ENCODE peak calls at places on chromosomes 13 and 19, in ten cellular contexts. G is HTR-8/SVneo; I is neural crest cell; C is GM13977; F is kidney glomerular epithelial cell; O is activated T-helper 1 cell treated with anti-CD3 and anti-CD28 coated beads, Interleukin-2, amount 50 U/mL, for 16 hours; Q is activated CD4-positive, alpha-beta T cell treated with anti-CD3 and anti-CD28 coated beads, Interleukin-2, amount 50 U/mL, for 4 hours; Y is Calu3; R is stimulated activated CD4-positive, alpha-beta T cell treated with anti-CD3 and anti-CD28 coated beads, TNF-alpha, amount 100 ng/mL, for 4 hours; V is type B pancreatic cell. U is an unnamed sample.

GRCh38 chr19:55406091-55406868 is 1.3 kb downstream of the UBE2S start:
- DNase-seq in G (no peak), Q (no peak), I (no peak), R (no peak), V (no peak), C (no peak), Y (no peak), O (no peak), F (no peak), U (no peak)

GRCh38 chr13:51801631-51802099 is 2.3 kb downstream of the DHRS12 start:
- DNase-seq in V (no peak), G (no peak), Y (peak), C (no peak), R (no peak), O (no peak), F (no peak), I (no peak), Q (no peak), U (no peak)

GRCh38 chr13:48291730-48292129 is 11.8 kb upstream of the RB1 start:
- DNase-seq in O (no peak), G (no peak), F (no peak), R (no peak), C (no peak), V (no peak), Q (no peak), I (no peak), Y (no peak), U (peak)

GRCh38 chr19:17749912-17750317 is 1.4 kb upstream of the FCHO1 start:
- DNase-seq in F (no peak), Y (no peak), I (no peak), C (no peak), V (no peak), Q (no peak), R (no peak), O (no peak), G (no peak), U (no peak)

GRCh38 chr19:10662384-10663251 is 8.5 kb downstream of the ILF3 start:
- DNase-seq in G (no peak), I (no peak), Q (no peak), R (no peak), F (peak), V (no peak), O (no peak), Y (no peak), C (no peak), U (no peak)

GRCh38 chr13:98622926-98623325 is 46.0 kb upstream of the STK24 start:
- DNase-seq in G (no peak), C (no peak), I (no peak), F (no peak), Y (no peak), Q (no peak), R (no peak), V (no peak), O (no peak), U (no peak)

GRCh38 chr19:16325161-16325527 is 518 bp downstream of the KLF2 start:
- DNase-seq in I (peak), C (peak), Y (peak), R (peak), V (no peak), O (no peak), Q (peak), G (no peak), F (no peak), U (peak)

GRCh38 chr13:112067871-112068305 is 939 bp downstream of the SOX1 start:
- DNase-seq in O (no peak), G (no peak), Y (no peak), Q (no peak), F (no peak), R (no peak), I (no peak), V (no peak), C (no peak), U (no peak)

GRCh38 chr19:17243340-17243853 is 2.3 kb downstream of the NR2F6 start:
- DNase-seq in G (no peak), I (no peak), F (no peak), C (no peak), R (no peak), V (no peak), O (no peak), Q (no peak), Y (peak), U (no peak)

GRCh38 chr13:72983085-72983768 is 75.6 kb upstream of the KLF5 start:
- DNase-seq in C (no peak), R (no peak), V (no peak), O (no peak), I (no peak), G (no peak), Y (peak), Q (no peak), F (peak), U (no peak)

GRCh38 chr19:47471733-47472457 is at the start of gene SLC8A2:
- DNase-seq in G (peak), Q (peak), C (peak), I (peak), R (peak), F (no peak), V (peak), Y (peak), O (no peak), U (peak)

GRCh38 chr13:109160357-109160756 is 530.9 kb downstream of the MYO16 start:
- DNase-seq in R (no peak), O (no peak), Y (no peak), G (no peak), C (no peak), Q (no peak), I (no peak), F (no peak), V (no peak), U (no peak)

GRCh38 chr13:98297043-98297442 is 120.0 kb upstream of the RNF113B start:
- DNase-seq in F (no peak), I (no peak), Y (no peak), V (no peak), G (no peak), Q (no peak), O (no peak), C (no peak), R (no peak), U (no peak)

GRCh38 chr13:113402471-113403254 is 38.7 kb upstream of the GRTP1 start:
- DNase-seq in F (no peak), C (no peak), R (no peak), V (no peak), I (no peak), O (no peak), Q (no peak), G (no peak), Y (no peak), U (no peak)

GRCh38 chr13:45448965-45449559 is 15.7 kb upstream of the COG3 start:
- DNase-seq in F (no peak), I (no peak), R (no peak), Q (no peak), C (no peak), Y (no peak), G (no peak), O (no peak), V (no peak), U (no peak)

U was measured in HuH-7.